ENCODE peak calls at places on chromosomes 6 and 20, in ten cellular contexts. I, C, P, T, K, X, Q, H, F and W are unnamed samples.

GRCh38 chr6:149044394-149044965 is 273.0 kb upstream of the TAB2 start:
- DNase-seq in Q (no peak), P (no peak), F (no peak), K (no peak), X (no peak), I (no peak), T (no peak), C (no peak), H (no peak), W (no peak)

GRCh38 chr20:3842332-3842930 is 4.2 kb upstream of the MAVS start:
- DNase-seq in I (no peak), H (no peak), Q (no peak), K (no peak), P (no peak), C (no peak), T (no peak), F (no peak), X (no peak), W (no peak)

GRCh38 chr6:63558270-63558669 is 14.0 kb upstream of the LOC128125822 start:
- DNase-seq in C (no peak), I (no peak), X (no peak), K (no peak), T (no peak), F (no peak), P (no peak), H (no peak), Q (no peak), W (no peak)

GRCh38 chr6:160030103-160030502 is 61.2 kb downstream of the IGF2R start:
- DNase-seq in F (peak), T (peak), I (no peak), X (peak), Q (no peak), K (peak), H (no peak), P (peak), C (peak), W (peak)

GRCh38 chr6:20684474-20684873 is 150.2 kb downstream of the CDKAL1 start:
- DNase-seq in Q (no peak), P (no peak), I (no peak), F (no peak), C (no peak), H (no peak), K (no peak), X (no peak), T (no peak), W (no peak)

GRCh38 chr20:64256282-64256947 is 867 bp downstream of the PCMTD2 start:
- DNase-seq in I (no peak), K (no peak), H (no peak), T (no peak), P (no peak), F (peak), C (no peak), X (peak), Q (no peak), W (no peak)

GRCh38 chr20:51665543-51666118 is 102.6 kb downstream of the ATP9A start:
- DNase-seq in H (no peak), T (no peak), F (no peak), P (no peak), X (no peak), C (no peak), Q (peak), K (no peak), I (no peak), W (no peak)

GRCh38 chr20:6157345-6157744 is 34.5 kb upstream of the FERMT1 start:
- DNase-seq in Q (no peak), T (peak), X (no peak), P (no peak), I (no peak), C (no peak), H (no peak), K (peak), F (peak), W (no peak)

GRCh38 chr20:46051556-46052323 is 22.7 kb downstream of the SLC12A5 start:
- DNase-seq in Q (no peak), T (no peak), P (no peak), C (no peak), F (peak), K (no peak), I (no peak), X (no peak), H (no peak), W (no peak)

GRCh38 chr6:113397229-113397628 is 459.9 kb upstream of the MARCKS start:
- DNase-seq in H (no peak), T (peak), I (no peak), X (no peak), P (no peak), K (peak), F (peak), Q (no peak), C (no peak), W (no peak)

GRCh38 chr20:54056762-54057639 is 13.4 kb downstream of the BCAS1 start:
- DNase-seq in Q (no peak), P (no peak), K (no peak), H (no peak), F (no peak), C (no peak), X (no peak), I (no peak), T (peak), W (no peak)

GRCh38 chr6:164133095-164133494 is 718.6 kb downstream of the QKI start:
- DNase-seq in H (no peak), F (no peak), I (no peak), K (peak), X (no peak), P (no peak), T (peak), Q (no peak), C (no peak), W (no peak)

GRCh38 chr20:56111951-56112730 is 106.8 kb upstream of the CBLN4 start:
- DNase-seq in Q (no peak), H (no peak), K (no peak), T (no peak), I (no peak), C (no peak), X (no peak), P (no peak), F (no peak), W (no peak)

GRCh38 chr20:3156811-3157619 is 2.6 kb downstream of the FASTKD5 start:
- DNase-seq in P (no peak), I (no peak), F (peak), K (no peak), X (no peak), Q (no peak), H (no peak), T (peak), C (no peak), W (no peak)

GRCh38 chr6:15244605-15245360 is 1.1 kb upstream of the JARID2 start:
- DNase-seq in F (peak), P (peak), I (peak), X (peak), K (no peak), C (peak), Q (peak), T (peak), H (peak), W (no peak)

GRCh38 chr20:43457640-43458421 is at the start of gene SRSF6:
- DNase-seq in C (peak), F (peak), H (peak), Q (peak), K (peak), P (peak), X (peak), I (peak), T (peak), W (peak)

GRCh38 chr20:43448748-43449535 is 8.8 kb upstream of the SRSF6 start:
- DNase-seq in P (peak), X (peak), C (peak), F (peak), I (peak), K (peak), H (peak), Q (no peak), T (peak), W (no peak)

GRCh38 chr20:43451400-43451799 is 6.3 kb upstream of the SRSF6 start:
- DNase-seq in F (no peak), T (no peak), H (no peak), C (no peak), Q (no peak), X (no peak), P (no peak), K (no peak), I (no peak), W (no peak)

GRCh38 chr20:43456809-43457639 is 672 bp upstream of the SRSF6 start:
- DNase-seq in K (peak), H (peak), I (peak), C (peak), X (peak), T (peak), Q (peak), P (peak), F (peak), W (peak)

DNA sequence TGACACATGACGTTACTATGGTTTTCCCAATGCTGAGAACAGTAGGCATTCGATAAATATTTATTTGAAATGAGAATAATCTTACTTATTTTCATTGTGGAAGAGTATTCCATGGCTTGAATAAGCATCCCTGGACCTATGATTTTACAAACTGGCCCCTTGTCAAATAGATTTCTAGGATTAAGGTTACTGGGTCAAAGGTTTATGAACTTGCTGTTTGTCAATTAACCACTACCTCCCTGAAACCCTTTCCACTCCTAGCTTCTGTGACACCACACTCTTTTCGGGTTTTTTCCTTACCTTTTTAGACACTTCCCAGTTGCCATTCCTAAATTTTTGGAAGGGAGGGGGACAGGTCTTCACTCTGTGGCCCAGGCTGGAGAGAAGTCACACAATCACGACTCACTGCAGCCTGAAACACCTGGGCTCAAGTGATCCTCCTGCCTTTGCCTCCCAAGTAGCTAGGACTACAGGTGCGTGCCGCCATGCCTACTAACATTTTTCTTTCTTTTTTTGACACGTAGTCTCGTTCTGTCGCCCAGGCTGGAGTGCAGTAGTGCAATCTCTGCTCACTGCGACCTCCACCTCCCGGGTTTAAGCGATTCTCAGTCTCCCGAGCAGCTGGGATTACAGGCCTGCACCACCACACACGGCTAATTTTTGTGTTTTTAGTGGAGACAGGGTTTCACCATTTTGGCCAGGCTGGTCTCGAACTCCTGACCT is 5.1 kb upstream of the SRSF6 start:
- DNase-seq in Q (no peak), K (no peak), F (no peak), P (no peak), T (no peak), I (no peak), X (no peak), C (no peak), H (no peak), W (no peak)
- TF ChIP-seq CTCF in Q (no peak), K (no peak), F (no peak), P (no peak), T (no peak), I (no peak), X (no peak), C (no peak), H (no peak), W (no peak)

DNA sequence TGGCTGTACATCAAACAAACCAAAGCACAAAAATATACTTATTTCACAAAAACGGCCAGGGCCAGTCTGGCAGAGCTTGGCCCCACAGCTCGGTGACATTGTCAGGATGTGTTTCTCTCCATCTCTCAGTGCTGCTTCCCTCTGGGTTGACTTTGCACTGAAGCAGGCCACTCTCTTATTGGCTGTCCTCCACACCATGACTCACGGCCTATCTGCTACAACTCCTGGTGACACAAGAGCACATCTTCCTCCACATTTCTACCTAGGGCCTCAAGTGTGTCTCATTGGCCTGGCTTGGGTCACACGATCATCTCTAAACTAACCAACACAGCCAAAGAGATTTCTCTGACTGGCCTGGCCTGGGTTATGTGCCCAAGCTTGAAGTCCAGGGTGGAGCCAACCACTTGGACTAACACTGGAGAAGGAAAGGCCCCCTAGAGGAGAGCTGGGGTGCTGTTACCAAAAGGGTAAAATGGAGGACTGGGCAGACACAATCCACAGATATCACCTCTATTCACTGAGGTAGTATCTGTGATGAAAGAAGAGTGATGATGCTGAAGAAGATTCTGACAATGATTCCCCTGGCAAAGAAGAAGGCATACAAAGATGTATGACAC is 159.8 kb upstream of the TSHZ2 start:
- DNase-seq in P (no peak), I (no peak), Q (no peak), H (peak), X (no peak), F (no peak), C (no peak), K (no peak), T (no peak), W (no peak)
- TF ChIP-seq CTCF in P (no peak), I (peak), Q (no peak), H (no peak), X (no peak), F (no peak), C (no peak), K (no peak), T (no peak), W (no peak)

DNA sequence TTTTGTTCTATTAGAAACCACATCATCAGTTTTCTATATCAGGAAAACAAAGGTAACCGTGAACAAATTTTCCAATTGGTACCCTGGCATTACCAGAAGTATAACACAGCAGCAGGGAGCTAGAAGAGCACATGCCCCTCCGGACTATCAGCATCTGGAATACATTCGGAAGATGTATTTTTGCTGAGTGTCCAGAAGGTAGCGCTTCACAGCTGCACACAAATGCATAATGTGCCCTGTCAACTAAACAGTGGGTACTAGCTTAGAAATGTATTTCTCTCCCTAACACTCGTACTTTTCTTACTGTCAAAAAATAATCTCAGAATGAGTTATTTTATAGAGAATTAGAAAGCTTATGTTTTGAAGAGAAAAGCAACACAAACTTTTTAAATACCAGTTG is 77.6 kb downstream of the HUS1B start:
- DNase-seq in I (no peak), T (peak), P (no peak), K (peak), X (peak), Q (no peak), F (peak), H (no peak), C (no peak), W (peak)
- TF ChIP-seq CTCF in I (peak), T (peak), P (peak), K (peak), X (peak), Q (no peak), F (peak), H (no peak), C (no peak), W (peak)

GRCh38 chr20:19858972-19859371 is 100.9 kb downstream of the RIN2 start:
- DNase-seq in I (no peak), X (no peak), K (peak), T (no peak), Q (no peak), H (no peak), P (no peak), F (peak), C (peak), W (no peak)

GRCh38 chr20:19851863-19852262 is 93.8 kb downstream of the RIN2 start:
- DNase-seq in T (no peak), K (no peak), F (no peak), I (no peak), P (no peak), C (no peak), X (no peak), Q (no peak), H (no peak), W (no peak)

GRCh38 chr20:19850190-19850533 is 92.1 kb downstream of the RIN2 start:
- DNase-seq in K (no peak), C (peak), T (peak), X (peak), F (no peak), H (no peak), Q (no peak), P (peak), I (no peak), W (no peak)

GRCh38 chr20:19859444-19859843 is 101.4 kb downstream of the RIN2 start:
- DNase-seq in F (no peak), H (no peak), I (no peak), C (no peak), Q (no peak), X (no peak), P (no peak), T (no peak), K (no peak), W (no peak)

DNA sequence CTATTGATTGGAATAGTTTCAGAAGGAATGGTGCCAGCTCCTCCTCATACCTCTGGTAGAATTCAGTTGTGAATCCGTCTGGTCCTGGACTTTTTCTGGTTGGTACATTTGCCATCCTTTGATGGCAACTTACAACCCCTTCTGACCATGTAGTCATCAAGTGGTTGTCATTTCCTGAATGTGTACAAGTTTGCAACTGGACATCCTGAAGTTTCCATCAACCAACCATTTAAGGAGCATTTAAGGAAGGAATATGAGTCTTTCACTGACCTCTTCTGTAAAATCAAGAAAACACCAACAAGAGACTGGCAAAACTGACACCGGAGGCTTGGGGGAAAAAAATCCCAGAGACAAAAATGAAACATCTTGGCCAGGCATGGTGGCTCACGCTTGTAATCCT is 97.4 kb downstream of the RIN2 start:
- DNase-seq in X (no peak), F (no peak), P (no peak), K (no peak), H (no peak), C (no peak), I (no peak), Q (no peak), T (no peak), W (no peak)
- TF ChIP-seq CTCF in X (no peak), F (no peak), P (no peak), K (no peak), H (no peak), C (no peak), I (no peak), Q (no peak), T (no peak), W (no peak)

DNA sequence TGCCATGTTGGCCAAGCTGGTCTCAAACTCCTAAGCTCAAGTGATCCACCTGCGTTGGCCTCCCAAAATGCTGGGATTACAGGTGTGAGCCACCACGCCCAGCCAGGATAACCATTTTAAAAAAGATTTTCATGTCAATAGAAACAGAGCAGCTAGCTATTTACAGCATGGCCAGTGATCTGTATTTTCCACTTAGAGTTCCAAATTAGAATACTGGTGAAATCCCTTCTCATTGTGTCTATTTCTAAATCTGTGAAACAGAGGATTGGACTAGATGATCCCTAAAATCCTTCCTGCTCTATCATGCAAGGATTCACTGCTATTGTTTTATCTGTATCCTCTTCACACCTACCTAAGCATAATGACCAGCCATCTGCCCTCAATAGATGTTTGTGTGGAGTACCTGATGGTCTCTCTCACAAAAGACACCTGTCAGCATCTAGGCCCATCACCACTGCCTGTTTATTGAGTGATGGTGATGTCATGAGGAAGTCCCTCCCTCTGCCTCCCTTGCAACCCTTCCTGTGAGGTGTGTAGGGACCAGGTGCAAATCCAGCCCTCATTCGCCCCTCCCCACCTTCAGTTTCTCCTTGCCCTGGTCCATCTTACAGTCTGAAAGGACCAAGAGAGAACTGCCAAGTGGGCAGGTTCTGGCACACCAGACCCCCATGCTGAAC is 26.5 kb upstream of the SMIM29 start:
- DNase-seq in X (no peak), P (no peak), I (no peak), Q (no peak), H (no peak), K (no peak), C (no peak), F (no peak), T (no peak), W (no peak)
- TF ChIP-seq CTCF in X (no peak), P (no peak), I (no peak), Q (no peak), H (no peak), K (no peak), C (no peak), F (no peak), T (no peak), W (no peak)